ENCODE peak calls at places on chromosome 6, in nine cellular contexts. U is tibial nerve; W is naive thymus-derived CD4-positive, alpha-beta T cell; T is upper lobe of right lung; R is ovary; P is Peyer's patch; Y is IMR-90; I is spleen; C is neuronal stem cell. M is an unnamed sample. For H3K36me3, the result is how much of the 10 kb centered on the place peaks cover.

GRCh38 chr6:13633343-13633742 is 18.2 kb downstream of the NOL7 start:
- DNase-seq in I (no peak), P (no peak), R (no peak), C (no peak), U (no peak), W (no peak), T (no peak), Y (no peak), M (no peak)

GRCh38 chr6:1624071-1624847 is 14.5 kb downstream of the FOXC1 start:
- DNase-seq in W (no peak), R (no peak), P (no peak), Y (no peak), C (no peak), U (no peak), T (no peak), I (no peak), M (no peak)

GRCh38 chr6:155782320-155782730 is 326.7 kb upstream of the NOX3 start:
- DNase-seq in C (no peak), W (no peak), U (no peak), R (no peak), Y (peak), I (no peak), P (no peak), T (no peak), M (no peak)

GRCh38 chr6:137227872-137228302 is 8.7 kb upstream of the IFNGR1 start:
- DNase-seq in P (no peak), I (no peak), T (no peak), R (no peak), Y (no peak), C (no peak), W (no peak), U (no peak), M (no peak)

GRCh38 chr6:41257369-41258195 is 28.9 kb downstream of the TREM1 start:
- DNase-seq in W (no peak), Y (peak), C (no peak), U (no peak), T (no peak), R (peak), P (no peak), I (no peak), M (no peak)

GRCh38 chr6:144534123-144534676 is 249.1 kb downstream of the UTRN start:
- DNase-seq in U (no peak), R (no peak), W (no peak), Y (peak), T (no peak), I (no peak), P (no peak), C (no peak), M (no peak)

GRCh38 chr6:147738516-147739187 is 230.2 kb downstream of the SAMD5 start:
- DNase-seq in R (no peak), W (no peak), I (no peak), T (no peak), P (no peak), U (no peak), Y (peak), C (no peak), M (no peak)

GRCh38 chr6:16681260-16681873 is 79.9 kb downstream of the ATXN1 start:
- DNase-seq in W (no peak), I (no peak), U (no peak), R (no peak), P (no peak), T (no peak), C (no peak), Y (peak), M (no peak)

GRCh38 chr6:158706369-158706982 is 56.6 kb downstream of the SYTL3 start:
- DNase-seq in U (peak), R (peak), Y (peak), P (peak), W (no peak), T (peak), C (no peak), I (peak), M (no peak)

GRCh38 chr6:52724406-52725121 is 38.7 kb downstream of the GSTA2 start:
- DNase-seq in Y (peak), R (no peak), C (peak), U (peak), T (peak), I (peak), W (peak), P (peak), M (peak)

GRCh38 chr6:165439928-165440554 is 130.6 kb upstream of the C6orf118 start:
- DNase-seq in W (no peak), I (no peak), T (no peak), C (peak), Y (peak), R (no peak), U (no peak), P (no peak), M (no peak)

GRCh38 chr6:31478186-31478950 is 19.6 kb upstream of the MICB start:
- DNase-seq in W (no peak), P (no peak), T (no peak), U (no peak), Y (no peak), C (no peak), R (no peak), I (no peak), M (no peak)

GRCh38 chr6:142975272-142975805 is 30.4 kb upstream of the HIVEP2 start:
- DNase-seq in W (no peak), C (no peak), T (no peak), Y (no peak), U (no peak), R (no peak), P (no peak), I (no peak), M (no peak)

DNA sequence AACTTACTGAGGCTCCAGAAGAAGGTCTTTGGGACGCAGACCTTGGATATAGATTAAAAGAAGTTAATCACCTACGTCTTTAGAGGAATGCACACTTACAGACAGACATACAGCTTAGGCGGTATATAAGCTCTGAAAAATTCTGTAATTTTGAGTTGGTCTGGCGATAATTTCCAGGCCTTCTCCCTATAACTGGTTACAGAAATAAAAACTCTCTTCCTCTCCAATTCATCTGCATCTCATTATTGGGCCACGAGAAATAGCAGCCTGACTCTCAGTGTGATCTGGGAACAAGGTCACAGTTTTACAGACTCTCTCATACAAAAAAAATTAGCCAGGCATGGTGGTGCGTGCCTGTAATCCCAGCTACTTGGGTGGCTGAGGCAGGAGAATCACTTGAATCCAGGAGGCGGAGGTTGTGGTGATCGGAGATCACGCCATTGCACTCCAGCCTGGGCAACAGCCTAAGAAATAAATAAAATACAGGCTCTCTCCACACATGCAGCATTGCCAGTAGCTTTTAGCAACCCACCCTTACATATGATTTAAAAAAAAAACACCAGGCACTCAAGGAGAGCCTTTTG is 4.7 kb downstream of the ZBTB24 start:
- DNase-seq in W (no peak), Y (no peak), R (no peak), U (no peak), T (no peak), P (no peak), I (no peak), C (no peak), M (no peak)
- H3K36me3 ChIP-seq in W (under half), Y (under half), R (under half), U (under half), T (half or more), P (under half), I (under half), C (under half), M (under half)

DNA sequence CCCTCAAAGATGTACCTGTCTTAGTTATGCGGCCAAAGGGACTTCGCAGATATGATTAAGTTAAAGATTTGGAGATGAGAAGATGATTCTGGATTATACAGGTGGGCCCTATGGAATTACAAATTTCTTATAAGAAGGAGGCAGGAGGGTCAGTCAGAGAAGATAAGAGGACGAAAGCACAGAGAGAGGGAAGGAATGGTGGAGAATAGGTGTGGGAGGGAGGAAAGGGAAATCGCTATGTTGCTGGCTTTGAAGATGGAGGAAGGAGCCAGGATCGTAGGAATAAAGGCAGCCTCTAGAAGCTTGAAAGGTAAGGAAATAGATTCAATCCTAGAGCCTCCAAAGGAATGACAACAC is 1.2 kb upstream of the TSPYL1 start:
- DNase-seq in Y (no peak), C (no peak), U (no peak), W (no peak), P (no peak), T (no peak), R (no peak), I (no peak), M (no peak)
- H3K4me3 ChIP-seq in Y (no peak), C (no peak), U (no peak), W (peak), P (no peak), T (peak), R (peak), I (no peak), M (peak)

GRCh38 chr6:5206920-5207561 is 53.7 kb downstream of the LYRM4 start:
- DNase-seq in P (no peak), I (no peak), U (no peak), R (no peak), C (no peak), W (no peak), Y (no peak), T (no peak), M (no peak)

GRCh38 chr6:5205035-5205469 is 55.7 kb downstream of the LYRM4 start:
- DNase-seq in T (no peak), I (no peak), C (no peak), Y (no peak), R (peak), U (no peak), P (no peak), W (no peak), M (no peak)

GRCh38 chr6:5208039-5208438 is 52.7 kb downstream of the LYRM4 start:
- DNase-seq in T (no peak), U (no peak), R (no peak), Y (peak), W (no peak), P (no peak), I (no peak), C (no peak), M (no peak)

GRCh38 chr6:5205877-5206840 is 54.6 kb downstream of the LYRM4 start:
- DNase-seq in R (peak), P (no peak), C (no peak), U (peak), W (no peak), T (no peak), Y (peak), I (no peak), M (no peak)

DNA sequence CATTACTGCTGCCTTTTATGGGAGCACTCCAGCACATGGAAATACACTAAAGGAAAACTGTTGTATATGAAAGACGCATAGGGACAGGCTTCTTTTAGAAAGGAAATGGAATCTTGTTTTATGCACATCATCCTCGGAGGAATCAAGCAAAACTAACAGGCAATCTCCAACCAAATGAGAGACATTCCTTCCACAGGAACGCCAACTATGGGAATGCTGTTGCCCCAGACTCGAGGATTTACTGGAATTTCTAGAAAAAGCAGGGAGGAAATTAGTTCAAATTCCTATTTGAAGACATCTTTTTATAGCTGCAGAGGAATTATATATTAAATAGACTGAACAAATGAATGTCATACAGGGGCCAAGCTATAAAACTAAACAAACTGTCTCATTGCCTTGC is 52.3 kb downstream of the LYRM4 start:
- DNase-seq in R (no peak), I (no peak), P (no peak), U (no peak), W (no peak), T (no peak), Y (peak), C (no peak), M (no peak)
- H3K27ac ChIP-seq in R (no peak), I (peak), P (no peak), U (no peak), W (no peak), T (no peak), Y (peak), C (no peak), M (no peak)

DNA sequence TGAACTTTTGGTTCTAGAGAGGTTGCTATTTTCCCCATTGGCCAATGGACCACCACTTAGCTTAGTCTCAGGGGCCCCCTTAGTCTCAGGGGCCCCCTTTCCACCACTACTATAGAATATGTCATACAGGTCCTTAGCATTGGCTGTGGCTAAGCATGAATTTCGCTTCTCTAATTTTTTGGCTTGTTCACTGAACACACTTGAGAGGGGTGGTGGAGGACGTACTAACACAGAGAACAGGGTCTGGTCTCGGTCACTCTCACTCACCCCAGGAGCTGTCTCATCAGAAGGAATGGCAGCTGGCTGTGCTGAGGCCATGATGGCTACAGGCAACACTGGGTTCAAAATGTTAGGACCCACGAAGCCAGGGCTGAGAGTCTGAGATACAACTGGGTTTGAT is 30.3 kb downstream of the ZNF318 start:
- DNase-seq in P (no peak), T (no peak), I (no peak), U (no peak), R (no peak), W (no peak), C (no peak), Y (no peak), M (no peak)
- H3K36me3 ChIP-seq in P (half or more), T (half or more), I (half or more), U (under half), R (under half), W (under half), C (under half), Y (under half), M (half or more)

GRCh38 chr6:11779308-11780096 is 899 bp upstream of the ADTRP start:
- DNase-seq in R (no peak), P (no peak), U (no peak), C (no peak), Y (no peak), I (no peak), W (no peak), T (peak), M (no peak)
- H3K4me3 ChIP-seq in R (no peak), P (no peak), U (no peak), C (no peak), Y (no peak), I (no peak), W (no peak), T (no peak), M (no peak)

DNA sequence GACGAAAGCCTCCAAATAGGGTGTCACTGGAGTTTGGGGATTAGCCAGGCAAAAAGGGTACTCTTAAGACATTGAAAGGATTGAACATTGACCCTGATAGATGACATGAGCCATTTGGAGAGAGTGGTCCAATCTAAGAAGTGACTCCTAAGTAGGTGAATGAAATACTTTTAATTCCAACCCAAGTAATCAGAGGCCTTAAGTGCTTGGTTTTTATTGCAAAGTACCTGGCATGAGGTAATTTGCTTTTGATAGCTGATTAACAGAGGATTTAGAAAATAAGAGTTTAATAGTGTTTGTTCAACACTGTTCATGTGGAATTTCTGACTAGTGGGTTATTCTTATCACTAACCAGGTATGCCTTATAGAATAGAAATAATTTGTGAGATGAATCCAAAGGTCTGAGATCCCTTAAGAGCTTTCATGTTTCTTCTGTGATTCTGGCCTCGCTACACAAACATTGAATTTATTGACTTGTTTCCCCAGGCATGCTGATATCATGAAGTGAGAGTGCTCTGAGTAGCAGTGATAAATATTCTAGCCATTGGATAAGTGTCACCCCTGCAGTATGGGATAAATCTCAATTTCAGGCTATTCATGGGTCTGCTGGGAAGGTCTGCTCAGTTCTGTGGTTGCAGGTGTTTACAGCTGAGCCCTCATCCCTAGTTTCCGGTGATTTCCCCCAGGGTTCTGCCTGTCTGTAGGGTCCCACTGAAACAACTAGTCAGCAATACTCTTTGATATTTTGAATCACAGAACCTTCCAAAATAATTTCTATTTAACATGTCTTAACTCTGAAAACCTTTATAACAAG is 6.6 kb downstream of the NCOA7 start:
- DNase-seq in U (no peak), I (no peak), Y (no peak), T (no peak), W (no peak), C (no peak), P (no peak), R (no peak), M (no peak)
- H3K27ac ChIP-seq in U (no peak), I (no peak), Y (no peak), T (peak), W (no peak), C (peak), P (no peak), R (no peak), M (no peak)

GRCh38 chr6:97689078-97689754 is 406.2 kb upstream of the MMS22L start:
- DNase-seq in W (no peak), T (no peak), C (no peak), P (no peak), Y (no peak), R (no peak), U (no peak), I (no peak), M (no peak)

DNA sequence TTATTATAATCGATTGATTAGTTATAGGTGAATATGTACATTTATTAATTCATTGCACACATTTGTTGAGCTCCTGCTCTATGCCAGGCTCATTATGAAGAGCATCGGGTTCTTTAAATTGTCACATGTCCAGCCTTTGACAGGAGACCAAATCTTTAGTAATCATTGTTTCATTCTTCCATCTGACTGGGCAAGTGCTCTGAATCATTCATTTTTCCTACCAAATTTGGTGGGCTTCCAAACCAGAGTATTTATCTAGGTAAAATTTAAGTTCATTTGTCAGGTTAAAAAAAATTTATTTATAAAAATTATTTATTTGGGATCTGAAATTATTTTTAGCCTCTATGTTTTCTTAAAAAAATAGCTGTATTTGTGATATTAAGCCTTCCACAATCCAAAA is 404.9 kb upstream of the MMS22L start:
- DNase-seq in I (no peak), P (no peak), Y (no peak), C (no peak), W (no peak), T (no peak), R (no peak), U (no peak), M (no peak)
- H3K36me3 ChIP-seq in I (under half), P (under half), Y (under half), C (under half), W (under half), T (under half), R (under half), U (under half), M (under half)

GRCh38 chr6:113862112-113862511 is 5.0 kb downstream of the MARCKS start:
- DNase-seq in I (no peak), R (no peak), P (no peak), C (no peak), W (no peak), Y (no peak), U (no peak), T (no peak), M (no peak)

GRCh38 chr6:113858067-113858604 is 991 bp downstream of the MARCKS start:
- DNase-seq in I (peak), W (no peak), Y (peak), T (peak), C (peak), R (peak), P (peak), U (peak), M (no peak)

GRCh38 chr6:113859349-113860164 is 2.4 kb downstream of the MARCKS start:
- DNase-seq in R (no peak), I (peak), T (peak), P (no peak), U (peak), Y (peak), C (no peak), W (no peak), M (no peak)

GRCh38 chr6:113858605-113859348 is 1.6 kb downstream of the MARCKS start:
- DNase-seq in P (peak), Y (peak), R (peak), U (peak), I (peak), W (peak), T (peak), C (peak), M (peak)

DNA sequence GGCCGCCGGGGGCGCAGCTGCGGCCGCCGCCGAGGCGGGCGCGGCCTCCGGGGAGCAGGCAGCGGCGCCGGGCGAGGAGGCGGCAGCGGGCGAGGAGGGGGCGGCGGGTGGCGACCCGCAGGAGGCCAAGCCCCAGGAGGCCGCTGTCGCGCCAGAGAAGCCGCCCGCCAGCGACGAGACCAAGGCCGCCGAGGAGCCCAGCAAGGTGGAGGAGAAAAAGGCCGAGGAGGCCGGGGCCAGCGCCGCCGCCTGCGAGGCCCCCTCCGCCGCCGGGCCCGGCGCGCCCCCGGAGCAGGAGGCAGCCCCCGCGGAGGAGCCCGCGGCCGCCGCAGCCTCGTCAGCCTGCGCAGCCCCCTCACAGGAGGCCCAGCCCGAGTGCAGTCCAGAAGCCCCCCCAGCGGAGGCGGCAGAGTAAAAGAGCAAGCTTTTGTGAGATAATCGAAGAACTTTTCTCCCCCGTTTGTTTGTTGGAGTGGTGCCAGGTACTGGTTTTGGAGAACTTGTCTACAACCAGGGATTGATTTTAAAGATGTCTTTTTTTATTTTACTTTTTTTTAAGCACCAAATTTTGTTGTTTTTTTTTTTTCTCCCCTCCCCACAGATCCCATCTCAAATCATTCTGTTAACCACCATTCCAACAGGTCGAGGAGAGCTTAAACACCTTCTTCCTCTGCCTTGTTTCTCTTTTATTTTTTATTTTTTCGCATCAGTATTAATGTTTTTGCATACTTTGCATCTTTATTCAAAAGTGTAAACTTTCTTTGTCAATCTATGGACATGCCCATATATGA is 3.2 kb downstream of the MARCKS start:
- DNase-seq in W (no peak), Y (peak), U (peak), P (no peak), I (peak), R (peak), T (peak), C (no peak), M (no peak)
- H3K4me3 ChIP-seq in W (no peak), Y (peak), U (peak), P (peak), I (no peak), R (peak), T (peak), C (peak), M (no peak)

GRCh38 chr6:82917346-82918064 is 148.1 kb downstream of the UBE3D start:
- DNase-seq in W (no peak), I (no peak), T (no peak), P (no peak), Y (peak), C (no peak), R (no peak), U (no peak), M (no peak)
- H3K27ac ChIP-seq in W (no peak), I (no peak), T (no peak), P (no peak), Y (no peak), C (no peak), R (no peak), U (no peak), M (no peak)

M was measured in CD8-positive, alpha-beta memory T cell.